ENCODE peak calls at places on chromosomes 1 and 21, in six cellular contexts. J is stimulated activated CD4-positive, alpha-beta T cell treated with anti-CD3 and anti-CD28 coated beads, TNF-alpha, amount 100 ng/mL, for 4 hours; H is T-cell; U is EL; K is GM13976; O is cardiac muscle cell. M is an unnamed sample.

GRCh38 chr1:88595355-88595754 is 88.7 kb upstream of the PKN2 start:
- DNase-seq in O (peak), J (no peak), H (no peak), U (peak), K (peak), M (peak)

GRCh38 chr1:19728413-19729145 is 63.9 kb downstream of the HTR6 start:
- DNase-seq in J (no peak), O (no peak), U (no peak), H (no peak), K (no peak), M (no peak)

GRCh38 chr1:181911715-181912114 is 149.8 kb downstream of the ZNF648 start:
- DNase-seq in J (no peak), H (no peak), U (no peak), K (no peak), O (no peak), M (no peak)

GRCh38 chr1:203288351-203288894 is 16.9 kb upstream of the BTG2 start:
- DNase-seq in O (no peak), J (no peak), U (no peak), H (no peak), K (no peak), M (no peak)

GRCh38 chr1:171841931-171842723 is 829 bp downstream of the DNM3 start:
- DNase-seq in O (no peak), H (peak), U (peak), K (peak), J (no peak), M (peak)

GRCh38 chr21:42455196-42455595 is 40.8 kb downstream of the RSPH1 start:
- DNase-seq in K (no peak), J (no peak), U (no peak), O (no peak), H (no peak), M (no peak)

GRCh38 chr1:89598450-89599331 is 34.2 kb upstream of the LRRC8C start:
- DNase-seq in U (peak), O (peak), J (no peak), H (no peak), K (no peak), M (peak)

GRCh38 chr1:149927535-149928387 is at the start of gene SF3B4:
- DNase-seq in O (peak), K (peak), U (peak), J (peak), H (peak), M (peak)

GRCh38 chr1:25197982-25198681 is 34.2 kb downstream of the SYF2 start:
- DNase-seq in U (no peak), O (peak), J (no peak), K (no peak), H (no peak), M (no peak)

GRCh38 chr1:146036990-146037646 is 15.6 kb upstream of the HJV start:
- DNase-seq in U (peak), J (peak), O (peak), K (peak), H (peak), M (peak)

GRCh38 chr21:46080171-46081021 is 17.5 kb upstream of the COL6A2 start:
- DNase-seq in J (no peak), O (peak), K (peak), U (no peak), H (peak), M (no peak)

GRCh38 chr1:5577255-5578040 is 414.8 kb downstream of the NPHP4 start:
- DNase-seq in O (no peak), K (no peak), U (no peak), H (no peak), J (no peak), M (no peak)

GRCh38 chr1:230977781-230978490 is 725 bp downstream of the TTC13 start:
- DNase-seq in O (peak), U (peak), J (peak), K (peak), H (peak), M (peak)

GRCh38 chr21:42556960-42557359 is 43.3 kb downstream of the SLC37A1 start:
- DNase-seq in U (no peak), H (no peak), O (no peak), K (peak), J (no peak), M (no peak)

GRCh38 chr1:169044971-169045370 is 61.5 kb upstream of the ATP1B1 start:
- DNase-seq in K (no peak), H (no peak), O (no peak), J (no peak), U (no peak), M (no peak)

GRCh38 chr1:17875882-17876280 is 120.7 kb downstream of the ACTL8 start:
- DNase-seq in H (no peak), K (no peak), J (no peak), U (peak), O (peak), M (peak)

GRCh38 chr1:154586231-154586630 is 18.7 kb downstream of the CHRNB2 start:
- DNase-seq in K (no peak), H (no peak), J (no peak), O (no peak), U (no peak), M (no peak)

GRCh38 chr1:110340207-110340468 is 961 bp downstream of the RBM15 start:
- DNase-seq in K (no peak), U (no peak), J (no peak), O (no peak), H (no peak), M (no peak)

GRCh38 chr1:60146884-60147283 is 73.3 kb upstream of the C1orf87 start:
- DNase-seq in O (no peak), J (no peak), K (no peak), U (no peak), H (no peak), M (no peak)

GRCh38 chr1:27934818-27935549 is at the start of gene SMPDL3B:
- DNase-seq in K (no peak), J (no peak), H (no peak), U (peak), O (no peak), M (no peak)

GRCh38 chr1:198556969-198557368 is 16.5 kb upstream of the ATP6V1G3 start:
- DNase-seq in O (no peak), J (peak), U (peak), K (peak), H (peak), M (no peak)

GRCh38 chr1:164712131-164713031 is 153.4 kb downstream of the PBX1 start:
- DNase-seq in H (no peak), J (no peak), O (peak), K (no peak), U (peak), M (no peak)

GRCh38 chr1:115492019-115492595 is 149.7 kb upstream of the VANGL1 start:
- DNase-seq in O (no peak), K (no peak), U (no peak), H (no peak), J (no peak), M (no peak)

GRCh38 chr1:22728751-22729399 is 18.2 kb downstream of the EPHB2 start:
- DNase-seq in U (no peak), K (no peak), J (no peak), H (no peak), O (no peak), M (no peak)

GRCh38 chr1:34373912-34374311 is 197.2 kb downstream of the C1orf94 start:
- DNase-seq in H (no peak), U (no peak), O (no peak), K (no peak), J (no peak), M (no peak)

GRCh38 chr1:91552596-91552995 is 51.9 kb downstream of the CDC7 start:
- DNase-seq in O (no peak), J (no peak), K (no peak), U (no peak), H (no peak), M (no peak)

GRCh38 chr1:97340951-97341350 is 579.9 kb downstream of the DPYD start:
- DNase-seq in U (peak), J (no peak), O (peak), H (no peak), K (no peak), M (peak)

GRCh38 chr21:16192900-16193299 is 463.1 kb downstream of the USP25 start:
- DNase-seq in O (peak), J (no peak), H (no peak), K (no peak), U (peak), M (no peak)

GRCh38 chr1:207219979-207220889 is 101.2 kb upstream of the CD55 start:
- DNase-seq in O (no peak), H (no peak), J (no peak), K (no peak), U (no peak), M (no peak)

GRCh38 chr1:59204001-59204400 is 92.9 kb upstream of the FGGY start:
- DNase-seq in O (peak), K (no peak), J (no peak), H (no peak), U (no peak), M (no peak)

GRCh38 chr1:217889401-217889800 is 258.3 kb downstream of the SPATA17 start:
- DNase-seq in K (no peak), O (no peak), H (no peak), J (no peak), U (peak), M (no peak)

GRCh38 chr1:205312866-205313680 is 8.5 kb downstream of the NUAK2 start:
- DNase-seq in K (no peak), U (no peak), J (no peak), H (no peak), O (no peak), M (no peak)

GRCh38 chr21:25280061-25280460 is 327.2 kb downstream of the MRPL39 start:
- DNase-seq in K (no peak), U (no peak), J (no peak), H (no peak), O (no peak), M (no peak)

M was measured in AG08396.